ENCODE peak calls at places on chromosomes 6 and 20, in six cellular contexts. Y is H1, M is GM12891, H is GM12878, C is K562, X is HepG2. V is an unnamed sample.

GRCh38 chr6:70390067-70390466 is 23.2 kb upstream of the FAM135A start:
- DNase-seq in Y (no peak), H (no peak), C (no peak), X (peak), M (no peak), V (no peak)

GRCh38 chr6:156778615-156779205 is 1.5 kb downstream of the ARID1B start:
- DNase-seq in C (peak), H (no peak), Y (no peak), X (peak), M (no peak), V (no peak)

GRCh38 chr20:57325632-57326356 is 3.8 kb upstream of the SPO11 start:
- DNase-seq in C (no peak), H (no peak), M (no peak), X (no peak), Y (no peak), V (no peak)

GRCh38 chr6:73854998-73855718 is 159.2 kb downstream of the CD109 start:
- DNase-seq in M (peak), H (no peak), Y (no peak), X (peak), C (peak), V (no peak)

GRCh38 chr6:74249658-74250057 is 553.7 kb downstream of the CD109 start:
- DNase-seq in M (no peak), Y (no peak), C (no peak), X (no peak), H (peak), V (no peak)

GRCh38 chr6:111852704-111853103 is 20.5 kb downstream of the FYN start:
- DNase-seq in M (no peak), C (no peak), H (no peak), Y (no peak), X (peak), V (no peak)

GRCh38 chr6:97049254-97050004 is 124.9 kb downstream of the KLHL32 start:
- DNase-seq in C (no peak), H (peak), Y (no peak), M (peak), X (peak), V (no peak)

GRCh38 chr20:32559753-32560380 is 25.3 kb downstream of the NOL4L start:
- DNase-seq in M (no peak), H (no peak), X (no peak), C (no peak), Y (no peak), V (no peak)

DNA sequence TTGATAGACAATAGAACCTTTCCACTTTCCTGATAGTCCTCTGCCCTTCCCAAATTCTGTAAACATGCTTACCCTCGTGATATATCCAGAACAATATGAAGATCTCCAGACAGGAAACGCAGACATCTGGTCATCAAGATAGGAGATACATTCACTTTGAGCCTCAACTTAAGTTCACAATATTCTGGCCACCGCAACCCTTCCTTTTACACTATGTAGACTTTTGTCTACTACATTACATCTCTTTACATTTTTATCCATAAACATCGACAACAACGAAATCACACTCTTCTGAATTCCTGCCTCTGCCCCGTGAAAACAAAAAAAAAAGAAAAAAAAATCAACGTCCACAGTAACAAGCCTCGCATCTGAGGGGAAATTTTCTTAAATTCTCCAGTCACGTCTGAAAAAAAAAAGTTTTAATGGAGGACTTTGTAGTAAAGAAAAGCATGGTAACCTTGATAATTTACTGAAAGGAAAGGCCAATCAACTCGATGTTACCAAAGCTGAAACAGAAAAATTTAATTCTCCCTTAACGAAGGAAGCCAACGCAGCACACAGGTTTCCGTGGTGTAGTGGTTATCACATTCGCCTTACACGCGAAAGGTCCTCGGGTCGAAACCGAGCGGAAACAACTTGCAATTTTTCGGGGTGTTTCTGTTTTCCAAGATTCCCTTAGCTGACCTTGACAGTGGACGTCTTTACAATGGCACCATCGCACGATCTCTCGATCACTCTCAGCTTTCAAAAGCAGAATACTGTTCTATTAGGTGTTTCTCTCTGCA is 21.8 kb downstream of the POM121L2 start:
- DNase-seq in H (peak), X (peak), Y (no peak), C (peak), M (no peak), V (no peak)
- TF ChIP-seq TAF1 in H (no peak), X (no peak), Y (no peak), C (peak), M (no peak), V (no peak)

DNA sequence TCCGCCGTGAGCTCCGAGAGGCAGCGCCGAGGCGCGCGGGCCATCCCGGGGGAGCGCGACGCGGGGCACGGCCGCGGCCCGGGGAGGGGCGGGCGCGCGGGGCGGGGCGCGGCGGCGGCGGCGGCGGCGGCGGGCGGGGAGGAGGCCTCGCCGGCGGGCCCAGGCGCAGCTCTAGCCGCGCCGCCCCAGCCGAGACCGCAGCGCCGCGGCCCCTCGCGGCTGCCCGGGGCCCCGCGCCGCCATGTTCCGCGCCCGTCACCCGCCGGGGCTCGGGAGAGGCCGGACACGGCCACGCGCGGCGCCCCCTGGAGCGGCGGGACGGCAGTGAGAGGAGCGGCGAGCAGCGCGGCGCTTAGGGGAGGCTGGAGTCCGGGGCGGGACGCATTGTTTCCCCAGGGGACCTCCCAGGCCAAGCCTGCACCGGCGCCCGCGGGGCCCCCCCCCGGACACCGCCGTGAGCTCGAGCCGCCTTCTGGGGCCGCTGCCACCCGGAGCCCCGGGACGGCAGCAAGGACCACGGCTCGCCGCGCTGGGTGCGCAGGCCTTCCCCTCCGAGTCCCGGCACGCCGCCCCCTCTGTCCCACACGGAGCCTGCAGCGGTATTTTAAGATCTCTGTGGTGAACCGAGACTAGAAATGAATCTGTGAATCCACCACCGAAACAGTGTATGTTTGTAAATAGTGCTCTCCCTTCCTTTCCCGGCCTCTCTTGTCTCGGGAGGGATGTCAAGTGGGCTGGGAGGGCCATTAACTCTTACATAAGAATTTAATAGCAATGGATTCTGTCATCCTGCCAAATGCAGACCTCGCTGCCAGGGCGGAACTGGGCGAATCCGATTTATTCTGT is at the start of gene KIF13A:
- DNase-seq in C (peak), X (peak), M (peak), Y (no peak), H (no peak), V (peak)
- TF ChIP-seq POLR2A in C (peak), X (peak), M (no peak), Y (no peak), H (peak), V (no peak)

DNA sequence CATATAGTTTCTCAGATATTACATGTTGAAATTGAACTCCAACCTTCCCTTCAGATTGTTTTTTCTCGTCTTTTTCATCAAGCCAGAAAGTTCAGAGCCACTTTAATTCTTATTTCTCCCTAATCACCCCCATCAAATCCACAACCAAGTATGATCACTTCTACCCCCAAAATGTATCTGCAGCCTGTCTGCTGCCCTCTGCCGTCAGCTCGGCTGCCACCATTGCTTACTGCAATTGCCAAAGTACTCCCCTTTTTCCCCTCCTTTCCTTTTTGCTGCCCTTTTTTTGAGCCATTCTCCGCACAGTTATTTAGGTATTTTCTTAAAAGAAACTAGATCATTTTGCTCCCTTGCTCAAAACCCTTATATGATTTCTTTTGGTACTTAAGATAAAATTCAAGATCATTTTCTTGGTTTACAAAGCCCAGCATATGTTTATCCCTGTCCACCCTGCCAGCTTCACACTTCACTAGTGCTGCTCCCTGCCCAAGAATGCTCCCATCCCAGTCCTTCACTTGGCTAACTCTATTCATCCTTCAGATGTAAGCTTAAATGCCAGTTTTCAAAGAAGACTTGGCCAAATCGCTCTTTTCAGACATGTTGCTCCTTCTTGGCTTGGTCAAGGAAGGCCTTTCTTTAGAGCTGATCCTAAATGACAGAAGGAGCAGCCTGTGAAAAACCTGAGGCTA is 63.6 kb downstream of the SH3BGRL2 start:
- DNase-seq in X (no peak), C (no peak), H (no peak), Y (no peak), M (no peak), V (no peak)
- TF ChIP-seq TAF1 in X (no peak), C (no peak), H (no peak), Y (no peak), M (no peak), V (no peak)

DNA sequence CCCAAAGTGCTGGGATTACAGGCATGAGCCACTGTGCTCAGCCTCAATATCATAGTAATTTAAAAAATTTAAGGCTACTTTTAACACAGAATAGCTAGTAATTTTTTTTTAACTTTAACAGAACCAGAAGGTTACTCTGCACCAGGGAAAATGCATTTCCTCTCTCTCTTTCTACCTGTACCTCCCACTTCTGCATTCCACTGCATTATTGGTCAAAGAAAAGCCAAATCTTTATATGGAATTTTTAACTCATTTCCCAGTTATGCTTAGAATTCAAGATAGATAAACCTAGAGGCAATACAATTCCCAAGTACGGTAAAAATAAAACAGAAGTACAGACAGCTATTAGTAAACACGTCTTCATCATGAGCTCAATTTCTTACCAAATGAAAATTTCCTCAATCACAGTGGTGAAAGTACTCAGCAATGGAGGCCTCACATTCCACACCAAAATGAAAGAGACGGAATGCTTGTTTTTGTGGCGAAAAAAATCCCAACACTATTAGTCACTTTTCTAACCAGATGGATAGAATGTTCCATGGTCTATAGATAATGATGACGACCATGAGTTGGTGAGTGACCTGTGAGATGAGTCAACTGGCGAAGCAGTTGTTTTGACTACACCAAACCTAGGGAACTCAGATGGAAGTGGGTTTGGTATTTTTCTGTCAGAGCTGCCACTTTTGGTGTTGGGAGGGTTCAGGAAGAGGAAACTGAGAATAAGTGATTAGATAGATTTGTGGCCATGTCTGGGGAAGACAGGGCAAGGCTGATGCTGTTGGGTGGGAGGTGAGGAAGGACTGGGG is 104.7 kb upstream of the SGK1 start:
- DNase-seq in H (no peak), X (peak), M (no peak), Y (no peak), C (peak), V (no peak)
- TF ChIP-seq POLR2A in H (no peak), X (no peak), M (no peak), Y (no peak), C (no peak), V (no peak)

DNA sequence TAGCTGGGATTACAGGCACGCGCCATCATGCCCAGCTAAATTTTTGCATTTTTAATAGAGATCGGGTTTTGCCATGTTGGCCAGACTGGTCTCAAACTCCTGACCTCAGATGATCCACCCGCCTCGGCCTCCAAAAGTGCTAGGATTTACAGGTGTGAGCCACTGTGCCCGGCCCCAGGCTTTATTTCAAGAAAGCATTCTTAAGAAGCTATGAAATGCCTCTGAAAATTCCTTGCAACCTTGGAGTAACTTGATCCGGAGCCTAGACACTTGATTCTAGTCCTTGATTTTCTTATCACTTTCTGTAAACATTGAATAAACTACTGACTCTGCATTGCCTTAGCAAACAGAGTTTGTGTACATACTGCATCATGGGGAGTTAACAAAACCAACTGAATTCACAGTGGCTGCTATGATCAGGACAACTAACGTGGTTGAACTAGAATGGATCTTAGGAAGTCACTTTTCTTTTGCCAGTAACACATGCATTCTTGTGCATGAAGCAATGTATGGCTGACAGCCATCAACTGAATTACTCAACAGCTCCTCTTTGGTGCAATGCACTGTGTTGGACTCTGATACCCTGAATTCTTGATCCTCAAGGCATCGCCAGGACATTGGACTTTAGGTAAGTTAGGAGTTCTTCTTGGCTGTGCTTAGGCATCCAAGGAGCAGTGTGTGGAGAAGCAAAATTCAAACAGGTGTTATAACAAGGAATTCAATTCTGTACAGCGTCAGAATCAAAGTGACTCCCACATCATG is 102.8 kb upstream of the TMEM170B start:
- DNase-seq in Y (no peak), M (no peak), C (no peak), X (peak), H (no peak), V (no peak)
- TF ChIP-seq TAF1 in Y (no peak), M (no peak), C (no peak), X (no peak), H (no peak), V (no peak)

GRCh38 chr6:337782-338464 is 45.6 kb downstream of the DUSP22 start:
- DNase-seq in Y (no peak), C (no peak), X (no peak), H (no peak), M (no peak), V (no peak)

GRCh38 chr6:340991-341827 is 48.9 kb downstream of the DUSP22 start:
- DNase-seq in C (peak), M (no peak), X (no peak), H (peak), Y (no peak), V (no peak)

GRCh38 chr6:339480-339879 is 47.2 kb downstream of the DUSP22 start:
- DNase-seq in C (no peak), X (no peak), H (no peak), M (no peak), Y (no peak), V (no peak)

GRCh38 chr6:340181-340955 is 48.1 kb downstream of the DUSP22 start:
- DNase-seq in M (no peak), X (no peak), Y (no peak), H (no peak), C (no peak), V (no peak)

GRCh38 chr6:338815-339262 is 46.6 kb downstream of the DUSP22 start:
- DNase-seq in C (no peak), M (no peak), H (no peak), X (no peak), Y (no peak), V (no peak)
- TF ChIP-seq POLR2A in C (no peak), M (no peak), H (no peak), X (no peak), Y (no peak), V (no peak)

GRCh38 chr6:167209577-167209975 is 51.8 kb upstream of the GPR31 start:
- DNase-seq in C (no peak), H (no peak), Y (no peak), M (no peak), X (no peak), V (no peak)

GRCh38 chr6:167211870-167212715 is 54.3 kb upstream of the GPR31 start:
- DNase-seq in Y (no peak), X (no peak), C (no peak), M (no peak), H (no peak), V (no peak)

GRCh38 chr6:167210375-167211295 is 52.9 kb upstream of the GPR31 start:
- DNase-seq in H (no peak), C (no peak), M (no peak), X (peak), Y (no peak), V (no peak)

GRCh38 chr6:167212716-167213011 is 54.9 kb upstream of the GPR31 start:
- DNase-seq in C (no peak), X (no peak), H (no peak), Y (no peak), M (no peak), V (no peak)

GRCh38 chr6:167214216-167214615 is 56.4 kb upstream of the GPR31 start:
- DNase-seq in Y (no peak), H (no peak), C (no peak), X (no peak), M (no peak), V (no peak)
- TF ChIP-seq TAF1 in Y (no peak), H (no peak), C (no peak), X (no peak), M (no peak), V (no peak)

GRCh38 chr6:158818580-158819212 is 472 bp downstream of the EZR start:
- DNase-seq in C (peak), M (peak), Y (no peak), X (peak), H (no peak), V (peak)

GRCh38 chr6:158818008-158818579 is 1.1 kb downstream of the EZR start:
- DNase-seq in M (peak), H (no peak), X (peak), C (peak), Y (no peak), V (peak)

GRCh38 chr6:158816329-158816728 is 2.8 kb downstream of the EZR start:
- DNase-seq in C (peak), H (no peak), Y (no peak), M (no peak), X (no peak), V (no peak)

GRCh38 chr6:158815915-158816314 is 3.3 kb downstream of the EZR start:
- DNase-seq in H (no peak), Y (no peak), C (no peak), M (no peak), X (no peak), V (no peak)

DNA sequence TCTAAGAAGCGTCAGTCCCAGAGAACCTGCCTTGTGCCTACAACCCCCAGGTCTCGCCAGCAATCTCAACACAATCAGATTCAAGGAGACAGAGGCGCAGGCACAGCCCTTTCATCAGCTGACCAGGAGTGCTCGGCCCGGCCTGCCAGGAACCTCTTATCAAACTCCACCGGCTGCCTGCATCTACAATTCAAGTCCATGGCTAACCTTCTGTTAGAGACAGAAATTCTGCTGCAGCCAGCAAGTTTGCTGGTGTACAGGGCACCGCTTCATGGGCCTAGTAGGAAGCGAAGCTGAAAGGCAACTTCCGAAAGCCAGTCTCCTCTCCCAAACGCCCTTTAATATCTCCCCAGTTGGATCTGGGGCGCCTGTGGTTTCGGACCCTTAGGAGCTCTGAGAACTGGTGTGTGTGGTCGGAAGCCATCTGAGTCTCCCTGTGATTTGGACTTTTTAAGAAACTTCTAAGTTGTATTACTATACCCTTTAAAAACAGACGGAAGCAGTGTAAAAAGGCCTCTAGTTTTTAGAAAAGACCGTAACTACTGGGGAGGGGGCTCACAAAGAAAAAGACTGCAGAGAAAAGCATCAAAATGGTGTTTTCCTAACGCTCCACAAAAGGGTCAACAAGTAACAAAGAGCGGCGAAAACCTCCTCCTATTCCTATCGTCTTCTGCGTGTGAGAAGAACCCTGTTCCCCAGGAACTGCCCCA is 1.7 kb downstream of the EZR start:
- DNase-seq in C (peak), X (peak), H (no peak), M (no peak), Y (no peak), V (no peak)
- TF ChIP-seq POLR2A in C (no peak), X (no peak), H (no peak), M (no peak), Y (no peak), V (no peak)